ENCODE peak calls at places on chromosomes 4 and X, in ten cellular contexts. D is Calu3, O is progenitor cell of endocrine pancreas, K is left ventricle myocardium inferior, T is foreskin keratinocyte, G is cardiac muscle cell, C is foreskin fibroblast, N is fibroblast of lung, A is choroid plexus epithelial cell, M is fibroblast of mammary gland. P is an unnamed sample.

GRCh38 chr4:15906024-15906443 is 32.5 kb downstream of the FGFBP1 start:
- DNase-seq in G (no peak), M (no peak), K (peak; percentile 18), C (no peak), D (peak; percentile 91), O (no peak), N (peak; percentile 75), A (no peak), T (peak; percentile 99), P (no peak)

GRCh38 chr4:141447761-141448160 is 188.6 kb upstream of the IL15 start:
- DNase-seq in D (no peak), A (no peak), G (no peak), N (no peak), T (no peak), K (no peak), M (no peak), O (no peak), C (no peak), P (no peak)

GRCh38 chrX:133370719-133371275 is 44.5 kb downstream of the GPC4 start:
- DNase-seq in N (no peak), D (no peak), C (no peak), G (no peak), K (no peak), M (no peak), O (no peak), A (no peak), T (no peak), P (no peak)

GRCh38 chr4:86058621-86059020 is 301.2 kb downstream of the MAPK10 start:
- DNase-seq in K (no peak), N (no peak), O (no peak), T (no peak), C (no peak), D (no peak), M (no peak), G (no peak), A (no peak), P (no peak)

GRCh38 chr4:119209077-119209476 is 3.4 kb upstream of the USP53 start:
- DNase-seq in N (peak; percentile 94), O (no peak), K (no peak), C (peak; percentile 94), A (peak; percentile 92), T (peak; percentile 95), M (peak; percentile 99), D (peak; percentile 18), G (no peak), P (no peak)

GRCh38 chr4:99437686-99438577 is 2.8 kb upstream of the ADH7 start:
- DNase-seq in O (no peak), C (no peak), M (no peak), G (peak; percentile 48), T (no peak), K (no peak), A (no peak), N (no peak), D (no peak), P (no peak)

GRCh38 chrX:84187501-84188319 is at the start of gene RPS6KA6:
- DNase-seq in A (peak; percentile 7), N (peak; percentile 30), C (no peak), G (peak; percentile 40), M (peak; percentile 30), T (no peak), O (peak; percentile 14), K (peak; percentile 14), D (peak; percentile 34), P (no peak)

GRCh38 chrX:15310117-15310516 is 5.3 kb downstream of the ASB11 start:
- DNase-seq in D (peak; percentile 33), N (peak; percentile 13), G (peak; percentile 50), A (peak; percentile 66), M (peak; percentile 33), C (no peak), T (no peak), K (no peak), O (no peak), P (no peak)

GRCh38 chr4:121192500-121192899 is 28.4 kb upstream of the TNIP3 start:
- DNase-seq in D (no peak), G (peak; percentile 59), O (no peak), T (no peak), N (peak; percentile 42), C (peak; percentile 20), A (peak; percentile 72), K (no peak), M (peak; percentile 58), P (no peak)

GRCh38 chrX:154530286-154530685 is 14.3 kb upstream of the FAM3A start:
- DNase-seq in C (no peak), T (no peak), N (no peak), M (no peak), G (no peak), K (no peak), O (no peak), D (no peak), A (no peak), P (no peak)

DNA sequence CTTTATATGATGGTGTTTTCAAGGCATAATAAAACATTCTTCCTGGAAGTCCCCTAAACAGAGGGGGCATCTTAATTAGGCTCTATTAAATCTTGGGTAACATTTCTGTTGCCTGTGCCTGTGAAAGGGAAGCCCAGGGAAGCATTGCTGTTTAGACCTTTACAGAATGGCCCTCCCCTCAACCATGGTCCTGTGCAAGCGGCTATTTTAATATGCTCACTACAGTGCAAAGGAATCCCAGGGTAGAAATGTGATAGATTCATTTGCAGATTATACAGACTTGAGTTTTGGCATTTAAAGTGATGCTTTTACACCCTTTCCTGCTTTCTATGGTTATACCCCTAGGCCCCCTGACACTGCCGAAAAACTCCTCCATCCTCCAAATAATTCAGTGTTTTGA is 65.3 kb downstream of the CLCN5 start:
- DNase-seq in D (no peak), N (no peak), K (no peak), G (no peak), A (no peak), M (no peak), C (no peak), T (no peak), O (no peak), P (no peak)
- TF ChIP-seq CTCF in D (no peak), N (no peak), K (no peak), G (no peak), A (no peak), M (no peak), C (no peak), T (no peak), O (no peak), P (no peak)

GRCh38 chr4:128787509-128788311 is 21.8 kb upstream of the JADE1 start:
- DNase-seq in G (no peak), D (no peak), T (no peak), O (no peak), A (peak; percentile 54), N (peak; percentile 50), K (no peak), C (no peak), M (peak; percentile 44), P (no peak)

GRCh38 chr4:128776794-128777216 is 32.7 kb upstream of the JADE1 start:
- DNase-seq in N (peak; percentile 98), C (peak; percentile 95), K (peak; percentile 66), O (no peak), A (peak; percentile 93), D (peak; percentile 36), T (peak; percentile 77), G (peak; percentile 85), M (peak; percentile 89), P (no peak)

GRCh38 chr4:128780688-128781087 is 28.8 kb upstream of the JADE1 start:
- DNase-seq in D (no peak), A (no peak), O (no peak), T (no peak), N (no peak), K (no peak), C (no peak), M (no peak), G (no peak), P (no peak)

GRCh38 chr4:128782875-128783614 is 26.5 kb upstream of the JADE1 start:
- DNase-seq in T (no peak), O (no peak), C (peak; percentile 16), G (no peak), A (peak; percentile 81), D (no peak), K (no peak), M (peak; percentile 82), N (peak; percentile 79), P (no peak)

DNA sequence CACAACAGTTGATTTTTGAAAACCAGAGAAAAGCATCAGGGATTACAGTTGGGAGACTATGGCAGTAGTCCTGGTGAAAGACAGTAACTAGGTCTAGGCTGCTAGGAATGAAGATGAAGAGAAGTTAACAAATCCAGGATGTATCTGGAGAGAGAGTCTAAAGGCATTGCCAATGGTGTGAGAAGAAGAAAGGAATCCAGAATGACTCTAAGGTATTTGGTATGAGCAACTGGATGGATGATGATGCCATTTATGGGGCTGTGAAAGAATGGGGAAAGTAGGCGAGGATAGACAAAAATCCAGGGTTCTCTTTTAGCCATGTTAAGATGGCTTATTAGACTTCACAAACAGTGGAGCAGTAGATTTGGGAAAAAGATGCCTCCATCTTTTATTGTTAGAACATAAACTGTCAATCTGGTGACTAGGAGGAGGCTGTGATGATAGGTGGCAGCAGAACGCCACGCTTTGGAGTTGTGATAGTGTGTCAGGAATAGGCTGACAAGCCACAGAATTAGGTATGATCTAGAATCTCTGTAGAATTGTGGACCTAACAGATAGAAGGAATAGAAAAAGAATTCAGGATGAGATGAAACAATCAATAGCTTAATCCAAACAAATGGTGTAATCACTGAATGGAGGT is 27.3 kb upstream of the JADE1 start:
- DNase-seq in N (peak; percentile 61), C (peak; percentile 18), O (no peak), K (peak; percentile 29), A (no peak), M (no peak), G (no peak), D (no peak), T (no peak), P (peak; percentile 37)
- TF ChIP-seq CTCF in N (no peak), C (no peak), O (no peak), K (peak; percentile 59), A (no peak), M (no peak), G (no peak), D (no peak), T (peak; percentile 38), P (peak; percentile 49)

GRCh38 chr4:22970665-22971064 is 277.9 kb downstream of the GBA3 start:
- DNase-seq in N (no peak), C (no peak), M (no peak), T (no peak), K (no peak), A (no peak), D (no peak), G (no peak), O (no peak), P (no peak)
- TF ChIP-seq CTCF in N (no peak), C (no peak), M (no peak), T (peak; percentile 7), K (no peak), A (no peak), D (no peak), G (no peak), O (no peak), P (no peak)

DNA sequence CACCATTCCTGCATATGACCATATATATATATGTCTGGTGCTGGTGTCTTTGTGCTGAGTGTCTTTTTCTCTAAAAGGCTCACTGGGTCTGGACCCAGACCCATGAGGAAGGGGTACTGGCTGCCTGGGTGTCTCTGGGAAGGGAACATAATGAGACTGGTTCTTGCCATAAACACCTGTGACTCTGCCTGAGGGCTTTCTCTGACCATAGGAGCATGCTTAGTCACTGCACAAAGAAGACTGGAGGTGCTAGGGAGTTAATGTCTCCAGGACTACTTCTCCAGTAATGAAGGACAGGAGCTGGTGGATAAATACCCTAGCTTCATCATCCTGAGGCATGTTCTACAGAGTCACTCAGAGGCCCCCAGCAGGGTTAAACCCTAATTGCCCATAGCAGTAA is 47.1 kb upstream of the CASK start:
- DNase-seq in C (no peak), T (no peak), M (no peak), A (no peak), D (no peak), G (no peak), O (no peak), N (no peak), K (no peak), P (no peak)
- TF ChIP-seq CTCF in C (no peak), T (no peak), M (no peak), A (no peak), D (no peak), G (no peak), O (no peak), N (no peak), K (no peak), P (no peak)